ENCODE peak calls at places on chromosome 2, in nine cellular contexts. One of them, this sample, is unnamed.

GRCh38 chr2:204479557-204479956 is 65.7 kb upstream of the PARD3B start:
- DNase-seq in upper lobe of right lung: no peak
- DNase-seq in neural progenitor cell: no peak
- DNase-seq in heart right ventricle: no peak
- DNase-seq in aorta: no peak
- DNase-seq in brain microvascular endothelial cell: peak; percentile 34
- DNase-seq in PC-9: no peak
- DNase-seq in cardiac muscle cell: no peak
- DNase-seq in fibroblast of lung: peak; percentile 49
- DNase-seq in this sample: no peak

GRCh38 chr2:65536596-65536995 is 104.2 kb upstream of the SPRED2 start:
- DNase-seq in upper lobe of right lung: no peak
- DNase-seq in neural progenitor cell: no peak
- DNase-seq in heart right ventricle: no peak
- DNase-seq in aorta: no peak
- DNase-seq in brain microvascular endothelial cell: no peak
- DNase-seq in PC-9: no peak
- DNase-seq in cardiac muscle cell: no peak
- DNase-seq in fibroblast of lung: no peak
- DNase-seq in this sample: no peak

GRCh38 chr2:158966321-158966720 is 2.1 kb upstream of the TANC1 start:
- DNase-seq in upper lobe of right lung: no peak
- DNase-seq in neural progenitor cell: no peak
- DNase-seq in heart right ventricle: no peak
- DNase-seq in aorta: no peak
- DNase-seq in brain microvascular endothelial cell: no peak
- DNase-seq in PC-9: no peak
- DNase-seq in cardiac muscle cell: no peak
- DNase-seq in fibroblast of lung: no peak
- DNase-seq in this sample: no peak

GRCh38 chr2:151577116-151577515 is 157.2 kb downstream of the NEB start:
- DNase-seq in upper lobe of right lung: no peak
- DNase-seq in neural progenitor cell: no peak
- DNase-seq in heart right ventricle: no peak
- DNase-seq in aorta: no peak
- DNase-seq in brain microvascular endothelial cell: no peak
- DNase-seq in PC-9: no peak
- DNase-seq in cardiac muscle cell: no peak
- DNase-seq in fibroblast of lung: no peak
- DNase-seq in this sample: no peak

GRCh38 chr2:171172980-171173542 is 12.4 kb upstream of the TLK1 start:
- DNase-seq in upper lobe of right lung: no peak
- DNase-seq in neural progenitor cell: no peak
- DNase-seq in heart right ventricle: no peak
- DNase-seq in aorta: no peak
- DNase-seq in brain microvascular endothelial cell: peak; percentile 3
- DNase-seq in PC-9: no peak
- DNase-seq in cardiac muscle cell: no peak
- DNase-seq in fibroblast of lung: no peak
- DNase-seq in this sample: no peak

GRCh38 chr2:44107974-44108373 is 60.7 kb upstream of the PPM1B start:
- DNase-seq in upper lobe of right lung: no peak
- DNase-seq in neural progenitor cell: no peak
- DNase-seq in heart right ventricle: no peak
- DNase-seq in aorta: no peak
- DNase-seq in brain microvascular endothelial cell: no peak
- DNase-seq in PC-9: no peak
- DNase-seq in cardiac muscle cell: no peak
- DNase-seq in fibroblast of lung: no peak
- DNase-seq in this sample: no peak

GRCh38 chr2:105301646-105302045 is 27.9 kb downstream of the TGFBRAP1 start:
- DNase-seq in upper lobe of right lung: no peak
- DNase-seq in neural progenitor cell: no peak
- DNase-seq in heart right ventricle: no peak
- DNase-seq in aorta: no peak
- DNase-seq in brain microvascular endothelial cell: no peak
- DNase-seq in PC-9: no peak
- DNase-seq in cardiac muscle cell: no peak
- DNase-seq in fibroblast of lung: no peak
- DNase-seq in this sample: peak; percentile 5

GRCh38 chr2:145339646-145340045 is 819.7 kb upstream of the ZEB2 start:
- DNase-seq in upper lobe of right lung: no peak
- DNase-seq in neural progenitor cell: no peak
- DNase-seq in heart right ventricle: no peak
- DNase-seq in aorta: no peak
- DNase-seq in brain microvascular endothelial cell: no peak
- DNase-seq in PC-9: no peak
- DNase-seq in cardiac muscle cell: no peak
- DNase-seq in fibroblast of lung: no peak
- DNase-seq in this sample: no peak

DNA sequence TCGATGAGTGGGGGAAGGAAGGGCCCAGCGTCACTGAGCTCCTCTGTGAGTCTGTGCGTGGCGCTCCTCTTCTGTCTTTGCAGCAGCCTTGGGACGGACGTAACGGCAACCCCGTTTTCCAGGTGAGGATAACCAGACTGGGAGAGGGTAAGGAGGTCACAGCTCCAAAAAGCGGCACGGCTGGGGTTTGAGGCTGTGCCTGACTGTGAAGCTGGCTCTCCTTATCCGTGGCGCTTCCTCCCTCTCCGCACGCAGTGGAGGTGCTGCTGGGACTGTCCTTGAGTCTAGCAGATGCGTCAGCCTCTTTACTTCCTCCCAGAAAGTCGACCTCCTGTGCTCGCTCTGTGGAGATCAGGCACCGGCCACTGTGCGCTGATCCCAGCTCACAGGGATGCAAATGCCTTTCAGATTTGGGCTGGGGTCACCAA is 29.9 kb upstream of the E2F6 start:
- DNase-seq in upper lobe of right lung: no peak
- DNase-seq in neural progenitor cell: peak; percentile 76
- DNase-seq in heart right ventricle: no peak
- DNase-seq in aorta: no peak
- DNase-seq in brain microvascular endothelial cell: no peak
- DNase-seq in PC-9: no peak
- DNase-seq in cardiac muscle cell: peak; percentile 34
- DNase-seq in fibroblast of lung: peak; percentile 15
- DNase-seq in this sample: peak; percentile 80
- H3K27ac ChIP-seq in upper lobe of right lung: no peak overlapping the region
- H3K27ac ChIP-seq in neural progenitor cell: peak overlapping the region; percentile 65
- H3K27ac ChIP-seq in heart right ventricle: peak overlapping the region; percentile 44
- H3K27ac ChIP-seq in aorta: no peak overlapping the region
- H3K27ac ChIP-seq in brain microvascular endothelial cell: no peak overlapping the region
- H3K27ac ChIP-seq in PC-9: no peak overlapping the region
- H3K27ac ChIP-seq in cardiac muscle cell: peak overlapping the region; percentile 42
- H3K27ac ChIP-seq in fibroblast of lung: no peak overlapping the region
- H3K27ac ChIP-seq in this sample: peak overlapping the region; percentile 90

GRCh38 chr2:146496248-146496647 is 1348.6 kb upstream of the ACVR2A start:
- DNase-seq in upper lobe of right lung: no peak
- DNase-seq in neural progenitor cell: no peak
- DNase-seq in heart right ventricle: no peak
- DNase-seq in aorta: no peak
- DNase-seq in brain microvascular endothelial cell: no peak
- DNase-seq in PC-9: no peak
- DNase-seq in cardiac muscle cell: no peak
- DNase-seq in fibroblast of lung: no peak
- DNase-seq in this sample: no peak
- H3K36me3 ChIP-seq in upper lobe of right lung: no peaks in the 10 kb centered on the region
- H3K36me3 ChIP-seq in neural progenitor cell: no peaks in the 10 kb centered on the region
- H3K36me3 ChIP-seq in heart right ventricle: no peaks in the 10 kb centered on the region
- H3K36me3 ChIP-seq in aorta: no peaks in the 10 kb centered on the region
- H3K36me3 ChIP-seq in brain microvascular endothelial cell: no peaks in the 10 kb centered on the region
- H3K36me3 ChIP-seq in PC-9: no peaks in the 10 kb centered on the region
- H3K36me3 ChIP-seq in cardiac muscle cell: no peaks in the 10 kb centered on the region
- H3K36me3 ChIP-seq in fibroblast of lung: no peaks in the 10 kb centered on the region
- H3K36me3 ChIP-seq in this sample: no peaks in the 10 kb centered on the region

GRCh38 chr2:198700330-198700729 is 757.4 kb downstream of the SATB2 start:
- DNase-seq in upper lobe of right lung: no peak
- DNase-seq in neural progenitor cell: no peak
- DNase-seq in heart right ventricle: no peak
- DNase-seq in aorta: no peak
- DNase-seq in brain microvascular endothelial cell: no peak
- DNase-seq in PC-9: no peak
- DNase-seq in cardiac muscle cell: no peak
- DNase-seq in fibroblast of lung: no peak
- DNase-seq in this sample: no peak
- H3K27ac ChIP-seq in upper lobe of right lung: no peak overlapping the region
- H3K27ac ChIP-seq in neural progenitor cell: no peak overlapping the region
- H3K27ac ChIP-seq in heart right ventricle: no peak overlapping the region
- H3K27ac ChIP-seq in aorta: no peak overlapping the region
- H3K27ac ChIP-seq in brain microvascular endothelial cell: no peak overlapping the region
- H3K27ac ChIP-seq in PC-9: no peak overlapping the region
- H3K27ac ChIP-seq in cardiac muscle cell: no peak overlapping the region
- H3K27ac ChIP-seq in fibroblast of lung: no peak overlapping the region
- H3K27ac ChIP-seq in this sample: no peak overlapping the region

DNA sequence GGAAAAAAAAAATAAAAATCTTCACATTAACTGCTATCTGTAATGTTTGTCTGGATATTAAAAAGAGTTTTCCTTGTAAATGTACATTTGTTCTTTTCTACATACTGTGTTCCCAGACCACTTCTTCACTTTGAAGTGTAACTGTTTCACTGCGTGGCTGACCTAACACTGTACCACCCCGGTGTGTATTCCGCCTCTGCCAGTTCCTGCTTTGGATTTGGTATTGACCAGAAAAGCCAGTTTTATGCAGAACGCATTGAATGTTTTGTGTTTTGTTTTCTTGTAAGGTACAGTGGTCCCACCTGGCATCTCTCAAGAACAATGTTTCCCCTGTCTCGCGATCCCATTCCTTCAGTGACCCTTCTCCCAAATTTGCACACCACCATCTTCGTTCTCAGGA is 128.2 kb upstream of the IL1R2 start:
- DNase-seq in upper lobe of right lung: no peak
- DNase-seq in neural progenitor cell: no peak
- DNase-seq in heart right ventricle: no peak
- DNase-seq in aorta: no peak
- DNase-seq in brain microvascular endothelial cell: no peak
- DNase-seq in PC-9: no peak
- DNase-seq in cardiac muscle cell: no peak
- DNase-seq in fibroblast of lung: no peak
- DNase-seq in this sample: no peak
- H3K36me3 ChIP-seq in upper lobe of right lung: peaks cover 94% of the 10 kb centered on the region
- H3K36me3 ChIP-seq in neural progenitor cell: peaks cover 27% of the 10 kb centered on the region
- H3K36me3 ChIP-seq in heart right ventricle: no peaks in the 10 kb centered on the region
- H3K36me3 ChIP-seq in aorta: peaks cover 11% of the 10 kb centered on the region
- H3K36me3 ChIP-seq in brain microvascular endothelial cell: peaks cover 73% of the 10 kb centered on the region
- H3K36me3 ChIP-seq in PC-9: peaks cover 79% of the 10 kb centered on the region
- H3K36me3 ChIP-seq in cardiac muscle cell: peaks cover 74% of the 10 kb centered on the region
- H3K36me3 ChIP-seq in fibroblast of lung: peaks cover 14% of the 10 kb centered on the region
- H3K36me3 ChIP-seq in this sample: peaks cover 87% of the 10 kb centered on the region

This sample was measured in endodermal cell.